ENCODE peak calls at places on chromosomes 3 and 15, in six cellular contexts. N is epithelial cell of esophagus; D is testis; I is CD8-positive, alpha-beta T cell; L is IMR-90; S is naive thymus-derived CD4-positive, alpha-beta T cell. W is an unnamed sample.

GRCh38 chr15:82650046-82650670 is 3.0 kb upstream of the CPEB1 start:
- DNase-seq in I (no peak), N (no peak), S (no peak), L (no peak), D (no peak), W (no peak)

GRCh38 chr15:29401644-29402043 is 132.0 kb upstream of the NSMCE3 start:
- DNase-seq in I (no peak), N (no peak), S (no peak), L (no peak), D (no peak), W (no peak)

GRCh38 chr3:41338276-41338675 is 139.0 kb downstream of the CTNNB1 start:
- DNase-seq in S (no peak), L (peak), I (no peak), D (no peak), N (peak), W (no peak)

GRCh38 chr3:58167431-58168351 is 43.1 kb downstream of the DNASE1L3 start:
- DNase-seq in S (peak), N (peak), I (peak), L (peak), D (peak), W (no peak)

GRCh38 chr3:1179116-1179515 is 86.3 kb downstream of the CNTN6 start:
- DNase-seq in N (no peak), I (no peak), D (no peak), L (no peak), S (no peak), W (peak)

GRCh38 chr3:137469263-137469662 is 294.9 kb upstream of the SOX14 start:
- DNase-seq in S (no peak), D (no peak), L (no peak), I (no peak), N (no peak), W (no peak)

GRCh38 chr3:27043328-27043956 is 325.7 kb downstream of the NEK10 start:
- DNase-seq in N (no peak), I (no peak), S (no peak), D (no peak), L (no peak), W (no peak)

GRCh38 chr3:51983578-51984268 is 388 bp downstream of the ACY1 start:
- DNase-seq in D (no peak), I (no peak), N (no peak), L (no peak), S (no peak), W (no peak)

GRCh38 chr3:59820352-59820934 is 770.6 kb upstream of the CFAP20DC start:
- DNase-seq in D (no peak), L (peak), I (no peak), N (peak), S (no peak), W (peak)

GRCh38 chr3:22121068-22121706 is 370.2 kb upstream of the ZNF385D start:
- DNase-seq in D (no peak), L (no peak), N (no peak), I (no peak), S (no peak), W (no peak)

GRCh38 chr3:111047053-111047452 is 24.6 kb upstream of the NECTIN3 start:
- DNase-seq in D (no peak), I (no peak), N (no peak), L (no peak), S (no peak), W (no peak)

GRCh38 chr3:197730200-197730599 is 6.5 kb downstream of the RUBCN start:
- DNase-seq in S (peak), N (peak), L (peak), D (no peak), I (no peak), W (peak)

GRCh38 chr3:152282813-152283212 is 14.1 kb downstream of the MBNL1 start:
- DNase-seq in S (no peak), L (no peak), D (no peak), N (no peak), I (no peak), W (no peak)

GRCh38 chr3:38574411-38575278 is 74.8 kb downstream of the SCN5A start:
- DNase-seq in I (no peak), L (peak), S (no peak), D (peak), N (no peak), W (no peak)

GRCh38 chr3:18062289-18063025 is 320.0 kb upstream of the TBC1D5 start:
- DNase-seq in L (peak), I (no peak), N (peak), S (no peak), D (no peak), W (no peak)

GRCh38 chr15:74384566-74385441 is 17.4 kb upstream of the CYP11A1 start:
- DNase-seq in S (no peak), L (no peak), I (no peak), D (no peak), N (peak), W (no peak)

GRCh38 chr3:124781706-124782376 is 51.6 kb downstream of the UMPS start:
- DNase-seq in L (no peak), S (no peak), D (no peak), N (no peak), I (no peak), W (no peak)

GRCh38 chr3:124779116-124779515 is 48.9 kb downstream of the UMPS start:
- DNase-seq in S (no peak), L (no peak), I (no peak), D (no peak), N (no peak), W (no peak)

GRCh38 chr3:124779751-124780191 is 49.5 kb downstream of the UMPS start:
- DNase-seq in L (no peak), S (no peak), D (no peak), I (no peak), N (no peak), W (no peak)

GRCh38 chr3:124780356-124780755 is 50.1 kb downstream of the UMPS start:
- DNase-seq in D (peak), N (no peak), I (no peak), L (peak), S (no peak), W (peak)

GRCh38 chr3:124780767-124781485 is 50.7 kb downstream of the UMPS start:
- DNase-seq in S (no peak), I (no peak), N (no peak), D (peak), L (peak), W (peak)
- H3K4me3 ChIP-seq in S (no peak), I (no peak), N (no peak), D (no peak), L (no peak), W (no peak)

GRCh38 chr3:72889310-72890165 is 1.7 kb downstream of the GXYLT2 start:
- DNase-seq in D (peak), I (no peak), N (no peak), L (no peak), S (no peak), W (no peak)
- H3K4me3 ChIP-seq in D (no peak), I (no peak), N (no peak), L (peak), S (no peak), W (peak)

GRCh38 chr3:61574854-61575253 is 13.5 kb downstream of the PTPRG start:
- DNase-seq in S (no peak), N (peak), L (peak), D (no peak), I (no peak), W (peak)
- H3K4me3 ChIP-seq in S (no peak), N (no peak), L (peak), D (no peak), I (no peak), W (no peak)

DNA sequence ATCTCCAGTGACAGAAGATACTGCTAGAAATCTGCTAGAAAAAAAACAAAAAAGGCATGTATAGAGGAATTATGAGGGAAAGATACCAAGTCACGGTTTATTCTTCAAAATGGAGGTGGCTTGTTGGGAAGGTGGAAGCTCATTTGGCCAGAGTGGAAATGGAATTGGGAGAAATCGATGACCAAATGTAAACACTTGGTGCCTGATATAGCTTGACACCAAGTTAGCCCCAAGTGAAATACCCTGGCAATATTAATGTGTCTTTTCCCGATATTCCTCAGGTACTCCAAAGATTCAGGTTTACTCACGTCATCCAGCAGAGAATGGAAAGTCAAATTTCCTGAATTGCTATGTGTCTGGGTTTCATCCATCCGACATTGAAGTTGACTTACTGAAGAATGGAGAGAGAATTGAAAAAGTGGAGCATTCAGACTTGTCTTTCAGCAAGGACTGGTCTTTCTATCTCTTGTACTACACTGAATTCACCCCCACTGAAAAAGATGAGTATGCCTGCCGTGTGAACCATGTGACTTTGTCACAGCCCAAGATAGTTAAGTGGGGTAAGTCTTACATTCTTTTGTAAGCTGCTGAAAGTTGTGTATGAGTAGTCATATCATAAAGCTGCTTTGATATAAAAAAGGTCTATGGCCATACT is 4.0 kb downstream of the B2M start:
- DNase-seq in D (no peak), I (no peak), L (no peak), N (no peak), S (no peak), W (no peak)
- H3K4me3 ChIP-seq in D (no peak), I (peak), L (no peak), N (no peak), S (peak), W (no peak)

DNA sequence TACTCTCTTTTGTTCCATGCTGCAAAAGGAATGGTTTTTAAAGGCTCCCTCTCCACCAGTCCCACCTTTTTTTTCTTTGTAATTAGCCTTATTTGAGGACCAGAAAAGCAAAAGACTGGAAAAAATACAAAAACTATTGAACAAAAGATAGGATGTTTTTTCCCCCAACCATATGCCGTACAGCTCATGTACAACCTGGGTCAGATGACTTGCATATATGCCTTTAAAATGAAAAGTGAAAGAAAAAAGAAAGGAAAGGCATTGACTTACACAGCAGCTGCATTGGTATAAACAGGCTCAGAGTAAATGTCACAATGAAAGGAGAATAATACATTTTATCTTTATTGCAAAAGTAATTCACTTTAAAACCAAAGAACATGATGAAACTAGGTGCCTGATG is 69.5 kb upstream of the CMC1 start:
- DNase-seq in N (no peak), S (peak), L (peak), I (no peak), D (no peak), W (no peak)
- H3K4me3 ChIP-seq in N (no peak), S (peak), L (no peak), I (peak), D (no peak), W (no peak)

DNA sequence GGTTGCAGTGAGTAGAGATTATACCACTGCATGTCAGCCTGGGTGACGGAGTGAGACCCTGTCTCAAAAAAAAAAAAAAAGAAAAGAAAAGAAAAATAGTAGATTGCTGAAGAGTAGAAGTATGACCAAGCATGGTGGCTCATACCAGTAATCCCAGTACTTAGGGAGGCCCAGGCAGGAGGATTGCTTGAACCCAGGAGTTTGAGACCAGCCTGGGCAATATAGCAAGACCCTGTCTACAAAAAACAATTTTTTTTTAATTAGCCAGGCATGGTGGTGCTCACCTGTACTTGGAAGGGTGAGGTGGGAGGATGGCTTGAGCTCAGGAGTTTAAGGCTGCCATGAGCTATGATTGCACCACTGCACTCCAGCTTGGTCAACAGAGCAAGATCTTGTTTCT is 2.5 kb downstream of the NKTR start:
- DNase-seq in I (no peak), S (no peak), N (no peak), D (no peak), L (no peak), W (no peak)
- H3K4me3 ChIP-seq in I (no peak), S (no peak), N (no peak), D (no peak), L (no peak), W (no peak)

DNA sequence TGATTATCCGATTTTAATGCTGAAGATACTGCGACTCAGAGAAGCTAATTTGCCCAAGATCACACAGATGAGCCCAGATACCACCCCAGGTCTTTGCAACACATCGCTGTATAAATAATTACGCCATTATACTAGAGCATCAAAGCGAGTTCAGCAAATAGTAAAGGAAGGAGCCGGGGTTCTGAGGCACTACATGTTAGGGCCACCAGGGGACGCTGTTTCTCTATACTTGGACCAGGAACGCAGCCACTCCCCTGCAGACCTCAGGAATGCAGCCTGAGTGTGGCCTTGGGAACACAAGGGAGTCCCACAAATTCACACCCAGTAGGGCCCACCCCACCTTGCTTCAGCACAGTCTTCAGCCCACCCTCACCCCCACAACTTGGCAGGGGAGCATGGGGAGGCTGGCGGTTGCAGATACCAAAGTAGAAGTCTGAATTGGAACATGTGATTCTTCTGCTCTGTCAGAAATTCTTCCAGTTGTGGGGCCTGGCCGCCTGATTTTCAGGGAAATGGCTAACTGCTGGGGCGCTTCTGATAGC is 57.8 kb upstream of the RYK start:
- DNase-seq in S (peak), I (peak), L (peak), N (peak), D (peak), W (peak)
- H3K4me3 ChIP-seq in S (no peak), I (no peak), L (peak), N (no peak), D (no peak), W (no peak)

DNA sequence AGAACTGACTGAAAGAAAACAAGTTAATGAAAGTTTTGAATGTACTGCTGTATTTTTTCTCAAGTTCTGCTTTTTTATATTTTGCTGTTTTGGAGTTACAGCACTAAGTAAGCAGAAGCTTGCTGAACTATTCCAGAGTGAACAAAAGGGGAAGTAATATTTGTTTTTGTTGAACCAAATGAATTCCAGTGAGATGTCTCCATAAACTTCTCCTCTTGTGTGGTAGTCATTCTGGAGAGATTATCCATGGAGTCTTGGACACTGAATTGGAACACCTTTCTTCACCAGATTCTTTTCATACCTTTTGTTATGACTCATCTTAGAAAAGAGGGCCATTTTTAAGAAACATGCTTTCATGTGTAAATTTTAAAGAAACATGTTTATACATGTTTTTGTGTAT is 8.8 kb downstream of the ANKUB1 start:
- DNase-seq in L (peak), N (peak), S (no peak), D (no peak), I (no peak), W (peak)
- H3K4me3 ChIP-seq in L (no peak), N (no peak), S (no peak), D (no peak), I (no peak), W (no peak)

GRCh38 chr3:44970916-44971490 is 5.0 kb downstream of the ZDHHC3 start:
- DNase-seq in I (no peak), N (peak), L (no peak), D (no peak), S (no peak), W (no peak)

GRCh38 chr3:44976002-44976815 is at the start of the genes EXOSC7 and ZDHHC3:
- DNase-seq in S (peak), L (peak), N (peak), I (peak), D (peak), W (peak)

GRCh38 chr3:44969779-44970178 is 6.2 kb downstream of the ZDHHC3 start:
- DNase-seq in D (no peak), L (no peak), I (no peak), N (no peak), S (no peak), W (no peak)

GRCh38 chr3:44969170-44969569 is 6.8 kb downstream of the ZDHHC3 start:
- DNase-seq in S (no peak), D (no peak), N (no peak), L (no peak), I (no peak), W (no peak)

DNA sequence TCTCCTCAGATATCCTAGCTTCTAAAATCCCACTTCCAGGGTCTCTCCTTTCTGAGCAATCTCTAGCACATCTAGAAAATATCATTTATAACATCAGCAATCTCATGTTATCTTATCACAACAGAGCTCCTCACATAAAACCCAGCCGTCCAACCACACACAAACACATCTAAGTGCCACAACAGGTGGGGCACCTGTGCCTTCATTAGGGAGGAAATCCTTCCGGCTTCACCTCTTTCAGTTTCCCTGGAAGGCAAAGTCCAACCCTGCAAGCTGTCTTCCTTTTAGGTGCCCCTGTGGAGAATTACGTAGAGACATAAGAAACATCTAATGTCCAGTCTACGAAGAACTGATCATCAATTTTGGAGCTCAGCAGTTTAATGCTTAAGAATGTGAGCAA is 1.6 kb downstream of the ZDHHC3 start:
- DNase-seq in D (no peak), N (no peak), L (no peak), S (no peak), I (no peak), W (no peak)
- H3K4me3 ChIP-seq in D (no peak), N (peak), L (no peak), S (peak), I (no peak), W (peak)